ENCODE peak calls at places on chromosomes 16 and 17, in five cellular contexts. R is GM23338, S is GM12878, G is K562, J is HepG2. V is an unnamed sample.

GRCh38 chr16:27625050-27625697 is 75.2 kb downstream of the KATNIP start:
- DNase-seq in R (no peak), S (no peak), G (no peak), J (peak), V (peak)

GRCh38 chr17:8225813-8226535 is 15.6 kb upstream of the AURKB start:
- DNase-seq in R (peak), S (peak), G (peak), J (no peak), V (peak)

GRCh38 chr17:80491478-80492342 is 15.3 kb upstream of the NPTX1 start:
- DNase-seq in R (peak), S (no peak), G (no peak), J (peak), V (no peak)

GRCh38 chr16:5928476-5929055 is 831.0 kb upstream of the EEF2KMT start:
- DNase-seq in R (peak), S (no peak), G (no peak), J (no peak), V (no peak)

GRCh38 chr17:15999974-16000827 is 577 bp downstream of the TTC19 start:
- DNase-seq in R (peak), S (no peak), G (no peak), J (peak), V (no peak)

GRCh38 chr16:88064889-88065746 is 113.9 kb downstream of the BANP start:
- DNase-seq in R (no peak), S (no peak), G (no peak), J (no peak), V (no peak)

GRCh38 chr17:43932923-43933322 is 9.4 kb downstream of the PPY start:
- DNase-seq in R (no peak), S (no peak), G (no peak), J (no peak), V (no peak)

GRCh38 chr17:81608082-81608481 is 28.8 kb downstream of the NPLOC4 start:
- DNase-seq in R (no peak), S (no peak), G (no peak), J (no peak), V (no peak)

GRCh38 chr17:72386619-72387237 is 265.9 kb downstream of the SOX9 start:
- DNase-seq in R (peak), S (no peak), G (no peak), J (peak), V (peak)

GRCh38 chr17:61196302-61196704 is 203.3 kb upstream of the TBX2 start:
- DNase-seq in R (no peak), S (no peak), G (no peak), J (peak), V (no peak)

GRCh38 chr16:10520869-10521578 is 59.4 kb downstream of the EMP2 start:
- DNase-seq in R (no peak), S (no peak), G (no peak), J (no peak), V (no peak)

GRCh38 chr16:27232061-27232841 is 28.9 kb downstream of the KDM8 start:
- DNase-seq in R (no peak), S (peak), G (no peak), J (no peak), V (no peak)

GRCh38 chr17:69709441-69709840 is 294.9 kb downstream of the MAP2K6 start:
- DNase-seq in R (no peak), S (no peak), G (no peak), J (no peak), V (no peak)

GRCh38 chr16:90008708-90009145 is 10.5 kb downstream of the DBNDD1 start:
- DNase-seq in R (no peak), S (no peak), G (no peak), J (no peak), V (no peak)

GRCh38 chr17:73820686-73821448 is 176.6 kb upstream of the SDK2 start:
- DNase-seq in R (peak), S (no peak), G (peak), J (no peak), V (no peak)

GRCh38 chr17:71926746-71927398 is 193.9 kb upstream of the SOX9 start:
- DNase-seq in R (no peak), S (no peak), G (no peak), J (no peak), V (no peak)

GRCh38 chr17:3935825-3936355 is 19.6 kb upstream of the P2RX1 start:
- DNase-seq in R (no peak), S (no peak), G (no peak), J (no peak), V (no peak)

GRCh38 chr17:40803617-40804082 is 3.9 kb upstream of the KRT28 start:
- DNase-seq in R (peak), S (no peak), G (peak), J (peak), V (peak)

GRCh38 chr17:72407336-72408121 is 286.7 kb downstream of the SOX9 start:
- DNase-seq in R (peak), S (no peak), G (no peak), J (no peak), V (peak)

GRCh38 chr17:38743556-38744171 is 4.5 kb downstream of the PCGF2 start:
- DNase-seq in R (peak), S (no peak), G (no peak), J (no peak), V (no peak)

GRCh38 chr16:52022177-52022576 is 524.8 kb downstream of the TOX3 start:
- DNase-seq in R (no peak), S (no peak), G (no peak), J (no peak), V (no peak)

GRCh38 chr16:25317732-25318316 is 60.2 kb upstream of the ZKSCAN2 start:
- DNase-seq in R (peak), S (no peak), G (no peak), J (no peak), V (no peak)

GRCh38 chr17:49861150-49861884 is 13.4 kb upstream of the TAC4 start:
- DNase-seq in R (peak), S (no peak), G (peak), J (peak), V (peak)

GRCh38 chr16:58492066-58492465 is 7.9 kb upstream of the NDRG4 start:
- DNase-seq in R (no peak), S (no peak), G (no peak), J (no peak), V (no peak)

GRCh38 chr17:61974115-61974514 is 46.3 kb upstream of the INTS2 start:
- DNase-seq in R (no peak), S (no peak), G (no peak), J (no peak), V (no peak)

GRCh38 chr17:64572682-64573154 is 65.9 kb downstream of the CEP95 start:
- DNase-seq in R (no peak), S (no peak), G (peak), J (peak), V (no peak)

GRCh38 chr17:1493291-1493980 is 950 bp upstream of the MYO1C start:
- DNase-seq in R (no peak), S (no peak), G (no peak), J (no peak), V (no peak)

GRCh38 chr17:180380-181212 is 854 bp downstream of the DOC2B start:
- DNase-seq in R (peak), S (no peak), G (no peak), J (no peak), V (no peak)

GRCh38 chr16:69465083-69465721 is 40.8 kb downstream of the CYB5B start:
- DNase-seq in R (no peak), S (peak), G (no peak), J (peak), V (no peak)

GRCh38 chr17:13002761-13003453 is 14.9 kb downstream of the ELAC2 start:
- DNase-seq in R (peak), S (no peak), G (peak), J (peak), V (peak)
- TF ChIP-seq JUNB in R (no peak), S (no peak), G (no peak), J (no peak), V (no peak)

DNA sequence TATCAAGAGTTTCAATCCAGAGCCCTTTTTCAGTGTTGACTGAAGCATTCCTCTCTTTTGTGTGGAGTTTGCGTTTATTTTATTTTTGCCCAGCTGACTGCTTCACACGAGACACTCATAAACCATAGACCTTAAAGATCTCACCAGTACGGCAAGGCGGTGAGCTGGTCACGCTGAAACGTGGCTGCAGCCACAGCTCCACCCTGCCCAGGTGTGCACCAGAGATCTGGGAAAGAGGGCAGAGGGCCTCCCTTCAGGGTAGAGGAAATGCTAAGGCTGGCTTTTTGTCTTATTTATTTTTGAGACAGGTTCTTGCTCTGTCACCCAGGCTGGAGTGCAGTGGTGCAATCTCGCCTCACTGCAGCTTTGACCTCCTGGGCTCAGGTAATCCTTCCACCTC is 112.2 kb downstream of the AATF start:
- DNase-seq in R (no peak), S (no peak), G (no peak), J (no peak), V (no peak)
- TF ChIP-seq JUNB in R (no peak), S (no peak), G (no peak), J (no peak), V (no peak)

DNA sequence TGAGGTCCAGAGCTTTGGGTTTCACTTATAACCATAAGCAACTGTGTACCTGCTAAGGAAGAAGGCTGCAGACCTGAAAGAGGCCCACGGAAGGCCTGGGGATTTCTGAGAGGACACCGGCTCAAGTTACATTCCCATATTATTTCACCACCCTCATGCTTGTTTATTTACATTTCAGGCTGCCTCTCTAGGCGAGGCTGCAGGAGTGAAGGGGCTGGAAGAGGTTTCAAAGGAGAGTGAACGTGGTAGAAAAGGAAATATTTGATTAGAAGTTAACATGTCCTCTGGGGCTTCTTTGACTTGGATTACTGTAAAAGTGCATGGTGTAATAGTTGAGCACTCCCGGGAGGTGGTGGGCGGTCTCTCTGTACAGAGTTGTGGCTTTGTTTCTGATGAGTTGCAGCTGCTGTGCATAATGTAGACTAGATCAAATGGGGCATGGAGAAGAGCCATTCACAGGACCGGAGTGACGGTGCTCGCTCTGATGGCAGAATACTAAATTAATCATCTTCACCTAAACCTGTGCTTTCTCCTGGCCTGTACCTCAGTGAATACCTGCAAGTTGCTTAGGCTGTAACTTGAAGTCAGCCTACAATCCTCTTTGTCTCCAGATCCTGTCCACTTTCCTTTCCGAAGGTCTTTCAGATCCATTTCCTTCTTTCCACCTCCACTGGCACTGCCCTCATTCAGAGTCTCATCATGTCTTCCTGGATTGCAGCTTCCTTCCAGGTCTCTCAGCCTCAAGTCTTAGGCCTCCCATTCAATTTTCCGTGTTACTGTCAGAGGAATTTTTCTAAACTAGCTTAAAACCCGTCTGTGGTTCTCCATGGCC is 1.9 kb upstream of the CPD start:
- DNase-seq in R (no peak), S (peak), G (no peak), J (peak), V (peak)
- TF ChIP-seq JUNB in R (no peak), S (no peak), G (no peak), J (no peak), V (no peak)

DNA sequence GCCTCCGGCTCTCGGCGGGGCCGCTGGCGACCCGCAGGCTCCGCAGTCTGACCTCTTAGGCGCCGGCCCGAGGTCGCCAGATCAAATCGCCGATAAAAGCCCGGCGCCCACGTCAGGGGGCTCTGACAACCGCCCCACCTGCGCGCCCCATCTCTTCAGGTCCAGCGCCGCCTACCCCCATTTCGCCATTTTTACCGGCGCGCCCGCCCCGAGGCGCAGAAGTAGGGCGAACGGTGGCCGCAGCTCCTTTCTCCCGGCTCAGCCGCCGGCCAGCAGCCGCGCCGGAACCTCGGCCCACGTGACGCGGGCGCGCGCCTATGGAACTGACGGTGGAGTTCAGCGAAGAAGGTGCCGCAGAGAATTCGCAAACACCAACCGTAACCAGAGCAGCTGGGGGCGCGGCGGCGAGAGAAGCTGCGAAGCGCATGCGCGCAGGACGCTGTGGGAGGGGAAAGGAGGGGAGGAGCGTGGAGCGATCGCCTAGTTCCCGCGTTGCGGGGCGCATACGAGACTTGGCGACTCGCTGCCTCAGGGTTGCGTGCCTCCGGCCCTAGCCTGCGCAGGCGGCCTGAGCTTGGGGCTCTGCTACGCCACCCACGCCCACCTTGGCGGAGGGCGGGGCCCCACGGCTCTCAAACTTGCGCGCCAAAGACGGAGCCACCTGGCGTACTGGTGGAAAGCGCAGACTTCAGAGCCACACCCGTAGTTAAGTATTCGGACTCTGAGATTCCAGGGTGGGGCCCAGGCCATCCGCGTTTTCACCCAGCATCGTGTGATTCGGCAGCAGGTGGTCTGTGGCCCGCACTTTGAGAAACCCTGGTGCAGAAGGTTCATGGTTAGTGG is at the start of gene TRIM37:
- DNase-seq in R (peak), S (peak), G (peak), J (peak), V (peak)
- TF ChIP-seq JUNB in R (no peak), S (no peak), G (no peak), J (no peak), V (no peak)

GRCh38 chr17:78840530-78840779 is 159 bp downstream of the USP36 start:
- DNase-seq in R (no peak), S (no peak), G (no peak), J (no peak), V (no peak)

GRCh38 chr17:78840780-78841611 is at the start of gene USP36:
- DNase-seq in R (peak), S (peak), G (peak), J (peak), V (peak)

GRCh38 chr17:78839173-78839761 is 1.3 kb downstream of the USP36 start:
- DNase-seq in R (no peak), S (no peak), G (peak), J (no peak), V (peak)

GRCh38 chr17:78838574-78839005 is 2.0 kb downstream of the USP36 start:
- DNase-seq in R (no peak), S (no peak), G (peak), J (peak), V (no peak)

GRCh38 chr17:78839762-78840529 is 668 bp downstream of the USP36 start:
- DNase-seq in R (peak), S (no peak), G (no peak), J (peak), V (peak)
- TF ChIP-seq JUNB in R (no peak), S (no peak), G (no peak), J (no peak), V (no peak)

GRCh38 chr16:82609140-82609539 is 17.6 kb upstream of the CDH13 start:
- DNase-seq in R (no peak), S (no peak), G (no peak), J (no peak), V (no peak)
- TF ChIP-seq JUNB in R (no peak), S (no peak), G (no peak), J (no peak), V (no peak)

GRCh38 chr16:85844786-85845185 is 45.3 kb downstream of the COX4I1 start:
- DNase-seq in R (no peak), S (no peak), G (no peak), J (peak), V (no peak)

GRCh38 chr16:85847681-85848601 is 48.4 kb downstream of the COX4I1 start:
- DNase-seq in R (no peak), S (no peak), G (no peak), J (peak), V (no peak)

GRCh38 chr16:85845276-85845675 is 45.8 kb downstream of the COX4I1 start:
- DNase-seq in R (no peak), S (no peak), G (no peak), J (no peak), V (no peak)

GRCh38 chr16:85846461-85846860 is 47.0 kb downstream of the COX4I1 start:
- DNase-seq in R (no peak), S (no peak), G (no peak), J (no peak), V (no peak)

DNA sequence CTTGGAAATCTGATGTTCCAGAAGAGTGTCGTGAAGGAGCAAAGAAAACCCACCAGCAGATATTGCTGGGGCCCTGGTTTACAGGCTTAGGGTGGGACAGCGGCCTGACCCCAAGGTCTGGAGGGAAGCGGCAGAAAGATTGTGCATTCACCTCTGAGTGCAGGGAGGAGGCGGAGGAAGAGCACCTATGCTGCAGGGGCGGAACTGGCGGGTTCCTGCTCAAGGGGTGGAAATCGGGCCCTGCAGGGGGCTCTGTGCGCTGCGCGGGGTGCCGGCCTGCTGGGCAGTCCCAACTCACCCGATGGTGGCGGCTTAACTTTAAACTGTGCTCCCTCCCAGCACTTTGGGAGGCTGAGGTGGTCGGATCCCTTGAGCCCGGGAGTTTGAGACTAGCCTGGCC is 47.5 kb downstream of the COX4I1 start:
- DNase-seq in R (no peak), S (no peak), G (no peak), J (no peak), V (no peak)
- TF ChIP-seq JUNB in R (no peak), S (no peak), G (no peak), J (no peak), V (no peak)

DNA sequence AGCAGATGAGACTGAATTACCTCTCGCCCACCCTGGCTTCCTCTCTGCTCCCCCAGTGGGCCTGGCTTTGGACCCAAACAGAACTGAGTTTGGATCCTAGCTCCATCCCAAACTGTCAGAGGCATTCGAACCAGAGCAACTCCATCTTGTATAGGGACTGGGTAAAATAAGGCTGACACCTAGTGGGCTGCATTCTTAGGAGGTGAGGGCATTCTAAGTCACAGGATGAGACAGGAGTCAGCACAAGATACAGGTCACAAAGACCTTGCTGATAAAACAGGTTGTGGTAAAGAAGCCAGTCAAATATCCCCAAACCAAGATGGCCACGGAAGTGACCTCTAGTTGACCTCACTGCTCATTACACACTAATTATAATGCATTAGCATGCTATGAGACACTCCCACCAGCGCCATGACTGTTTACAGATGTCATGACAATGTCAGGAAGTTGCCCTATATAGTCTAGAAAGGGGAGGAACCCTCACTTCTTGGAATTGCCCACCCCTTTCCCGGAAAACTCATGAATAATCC is 44.4 kb downstream of the LYRM1 start:
- DNase-seq in R (peak), S (no peak), G (peak), J (peak), V (no peak)
- TF ChIP-seq JUNB in R (no peak), S (no peak), G (peak), J (no peak), V (no peak)

GRCh38 chr16:3444032-3444388 is 530 bp downstream of the NAA60 start:
- DNase-seq in R (peak), S (no peak), G (no peak), J (peak), V (no peak)
- TF ChIP-seq JUNB in R (no peak), S (no peak), G (no peak), J (no peak), V (no peak)

GRCh38 chr17:57993471-57994365 is 5.7 kb upstream of the VEZF1 start:
- DNase-seq in R (no peak), S (no peak), G (no peak), J (peak), V (no peak)
- TF ChIP-seq JUNB in R (no peak), S (no peak), G (no peak), J (no peak), V (no peak)

V was measured in A549.